ENCODE peak calls at places on chromosomes 6 and 20, in seven cellular contexts. Z, J, B, Y, X, W and A are unnamed samples.

GRCh38 chr20:63056236-63057132 is 49.7 kb upstream of the BHLHE23 start:
- DNase-seq in B (peak), X (no peak), J (peak), Z (no peak), Y (no peak), W (peak), A (peak)

GRCh38 chr20:32820000-32820697 is 395 bp downstream of the MAPRE1 start:
- DNase-seq in X (no peak), B (no peak), W (peak), Y (peak), J (peak), Z (peak), A (peak)

GRCh38 chr6:14046476-14047068 is 71.0 kb upstream of the CD83 start:
- DNase-seq in X (no peak), Y (peak), B (peak), W (no peak), Z (peak), J (no peak), A (no peak)

GRCh38 chr6:154932562-154933027 is 62.5 kb upstream of the TIAM2 start:
- DNase-seq in B (peak), W (no peak), J (no peak), Y (no peak), Z (no peak), X (no peak), A (no peak)

GRCh38 chr6:134196568-134197301 is 121.2 kb downstream of the SGK1 start:
- DNase-seq in J (no peak), Y (no peak), B (no peak), W (no peak), Z (no peak), X (no peak), A (no peak)

GRCh38 chr6:105282801-105283585 is 103.2 kb upstream of the POPDC3 start:
- DNase-seq in J (no peak), Z (no peak), W (no peak), Y (no peak), B (no peak), X (no peak), A (no peak)

GRCh38 chr20:30811896-30812671 is 445.4 kb upstream of the DEFB115 start:
- DNase-seq in Y (peak), W (no peak), B (peak), X (no peak), Z (no peak), J (no peak), A (peak)

GRCh38 chr20:40510622-40511021 is 178.4 kb downstream of the MAFB start:
- DNase-seq in X (no peak), W (no peak), B (no peak), Y (no peak), Z (no peak), J (no peak), A (no peak)

GRCh38 chr6:41504526-41505021 is 41.6 kb upstream of the FOXP4 start:
- DNase-seq in X (no peak), J (no peak), W (no peak), B (no peak), Y (no peak), Z (no peak), A (no peak)

GRCh38 chr6:83518946-83519489 is 6.7 kb downstream of the PRSS35 start:
- DNase-seq in X (no peak), Y (no peak), J (no peak), Z (no peak), W (no peak), B (peak), A (no peak)

GRCh38 chr6:32442243-32442667 is 2.6 kb downstream of the HLA-DRA start:
- DNase-seq in Z (no peak), W (no peak), J (no peak), X (no peak), B (no peak), Y (no peak), A (no peak)

GRCh38 chr20:49985157-49985556 is 2.4 kb downstream of the SNAI1 start:
- DNase-seq in Z (no peak), B (peak), Y (no peak), J (no peak), W (no peak), X (no peak), A (no peak)

GRCh38 chr6:27161946-27162603 is 85.4 kb upstream of the PRSS16 start:
- DNase-seq in W (no peak), B (peak), Y (peak), Z (no peak), J (no peak), X (no peak), A (no peak)

GRCh38 chr6:111068116-111068897 is 19.0 kb upstream of the SLC16A10 start:
- DNase-seq in W (no peak), Z (no peak), J (no peak), B (no peak), X (no peak), Y (no peak), A (no peak)

GRCh38 chr6:105609375-105609991 is 206.6 kb upstream of the PREP start:
- DNase-seq in W (no peak), Y (peak), Z (peak), J (no peak), B (peak), X (no peak), A (peak)

GRCh38 chr6:84618836-84619235 is 145.6 kb downstream of the TBX18 start:
- DNase-seq in Y (no peak), Z (no peak), B (peak), J (no peak), X (no peak), W (no peak), A (no peak)

GRCh38 chr6:4359108-4359710 is 223.8 kb upstream of the ECI2 start:
- DNase-seq in Y (no peak), Z (no peak), B (no peak), J (no peak), W (peak), X (no peak), A (no peak)

GRCh38 chr6:163354085-163354484 is 60.4 kb upstream of the QKI start:
- DNase-seq in B (no peak), W (no peak), J (no peak), X (no peak), Z (no peak), Y (no peak), A (no peak)